ENCODE peak calls at places on chromosomes 2 and 18, in eight cellular contexts. P is KG1, T is posterior vena cava, N is keratinocyte, K is body of pancreas, C is erythroblast, O is A673, W is amniotic stem cell. X is an unnamed sample.

GRCh38 chr2:121858847-121859246 is 103.4 kb downstream of the TSN start:
- DNase-seq in P (no peak), T (no peak), N (no peak), K (no peak), C (no peak), O (no peak), W (no peak), X (no peak)

GRCh38 chr2:228016402-228016801 is 145.0 kb downstream of the DAW1 start:
- DNase-seq in P (no peak), T (no peak), N (no peak), K (no peak), C (no peak), O (no peak), W (no peak), X (no peak)

GRCh38 chr2:240455719-240456606 is 20.5 kb downstream of the GPC1 start:
- DNase-seq in P (no peak), T (no peak), N (no peak), K (no peak), C (no peak), O (no peak), W (no peak), X (peak)

GRCh38 chr2:23380562-23381065 is 4.4 kb upstream of the KLHL29 start:
- DNase-seq in P (no peak), T (no peak), N (no peak), K (no peak), C (no peak), O (peak), W (no peak), X (no peak)

GRCh38 chr2:42971947-42972736 is 179.8 kb upstream of the HAAO start:
- DNase-seq in P (no peak), T (peak), N (no peak), K (no peak), C (no peak), O (no peak), W (no peak), X (no peak)

GRCh38 chr2:191488135-191488534 is 189.8 kb upstream of the NABP1 start:
- DNase-seq in P (no peak), T (no peak), N (peak), K (peak), C (no peak), O (no peak), W (no peak), X (no peak)

GRCh38 chr2:46448656-46449055 is 30.7 kb upstream of the TMEM247 start:
- DNase-seq in P (no peak), T (no peak), N (no peak), K (no peak), C (no peak), O (no peak), W (no peak), X (no peak)

GRCh38 chr18:10030816-10031541 is 117.2 kb downstream of the VAPA start:
- DNase-seq in P (no peak), T (no peak), N (no peak), K (no peak), C (no peak), O (no peak), W (no peak), X (no peak)

GRCh38 chr18:47915930-47916329 is 14.5 kb downstream of the SMAD2 start:
- DNase-seq in P (no peak), T (no peak), N (no peak), K (no peak), C (no peak), O (no peak), W (no peak), X (no peak)

GRCh38 chr18:9475643-9476580 is 599 bp downstream of the RALBP1 start:
- DNase-seq in P (peak), T (no peak), N (no peak), K (peak), C (peak), O (peak), W (peak), X (no peak)

GRCh38 chr2:162072976-162073775 is 839 bp downstream of the DPP4 start:
- DNase-seq in P (no peak), T (no peak), N (no peak), K (no peak), C (no peak), O (no peak), W (no peak), X (no peak)

GRCh38 chr2:167188596-167188967 is 300.3 kb downstream of the XIRP2 start:
- DNase-seq in P (no peak), T (no peak), N (no peak), K (peak), C (no peak), O (no peak), W (no peak), X (no peak)

GRCh38 chr2:100820346-100821254 is 661 bp downstream of the NPAS2 start:
- DNase-seq in P (no peak), T (no peak), N (no peak), K (peak), C (no peak), O (no peak), W (no peak), X (peak)

GRCh38 chr2:42567806-42568429 is 514 bp upstream of the MTA3 start:
- DNase-seq in P (no peak), T (no peak), N (no peak), K (peak), C (no peak), O (peak), W (no peak), X (peak)

GRCh38 chr2:54497738-54498680 is 41.9 kb downstream of the SPTBN1 start:
- DNase-seq in P (no peak), T (no peak), N (no peak), K (peak), C (peak), O (peak), W (no peak), X (peak)

GRCh38 chr2:119028327-119029174 is 86.6 kb downstream of the MARCO start:
- DNase-seq in P (no peak), T (no peak), N (no peak), K (peak), C (peak), O (peak), W (no peak), X (no peak)

GRCh38 chr18:3972291-3972985 is 482.7 kb downstream of the DLGAP1 start:
- DNase-seq in P (no peak), T (no peak), N (no peak), K (no peak), C (no peak), O (no peak), W (no peak), X (no peak)

GRCh38 chr2:111698743-111699554 is 185.0 kb downstream of the ANAPC1 start:
- DNase-seq in P (peak), T (peak), N (peak), K (peak), C (peak), O (peak), W (peak), X (peak)

GRCh38 chr2:167335627-167336026 is 447.3 kb downstream of the XIRP2 start:
- DNase-seq in P (no peak), T (no peak), N (no peak), K (no peak), C (no peak), O (peak), W (no peak), X (no peak)

GRCh38 chr2:98333922-98334321 is 12.3 kb upstream of the CNGA3 start:
- DNase-seq in P (no peak), T (no peak), N (no peak), K (no peak), C (no peak), O (no peak), W (no peak), X (no peak)

GRCh38 chr18:49321800-49322461 is 138.5 kb downstream of the DYM start:
- DNase-seq in P (no peak), T (no peak), N (no peak), K (no peak), C (no peak), O (no peak), W (peak), X (no peak)

GRCh38 chr2:151053661-151053990 is 208.0 kb downstream of the RBM43 start:
- DNase-seq in P (no peak), T (no peak), N (no peak), K (no peak), C (no peak), O (no peak), W (no peak), X (no peak)

GRCh38 chr2:136117909-136118818 is at the start of gene CXCR4:
- DNase-seq in P (peak), T (peak), N (no peak), K (peak), C (peak), O (peak), W (no peak), X (peak)

GRCh38 chr2:99472327-99472960 is 17.4 kb downstream of the REV1 start:
- DNase-seq in P (no peak), T (no peak), N (no peak), K (no peak), C (peak), O (no peak), W (no peak), X (no peak)

GRCh38 chr2:240820014-240820606 is at the start of gene KIF1A:
- DNase-seq in P (no peak), T (no peak), N (no peak), K (peak), C (no peak), O (peak), W (no peak), X (no peak)

GRCh38 chr18:8767356-8767755 is 62.0 kb downstream of the MTCL1 start:
- DNase-seq in P (no peak), T (no peak), N (no peak), K (no peak), C (no peak), O (no peak), W (no peak), X (no peak)

GRCh38 chr2:159713691-159714585 is 1.6 kb downstream of the MARCHF7 start:
- DNase-seq in P (no peak), T (no peak), N (no peak), K (no peak), C (peak), O (peak), W (peak), X (no peak)

GRCh38 chr2:215879977-215880940 is 133.1 kb downstream of the MREG start:
- DNase-seq in P (no peak), T (no peak), N (no peak), K (no peak), C (no peak), O (no peak), W (no peak), X (no peak)

GRCh38 chr2:191739194-191739593 is 61.3 kb downstream of the NABP1 start:
- DNase-seq in P (no peak), T (no peak), N (no peak), K (no peak), C (no peak), O (no peak), W (no peak), X (no peak)

X was measured in thyroid gland.